ENCODE peak calls at places on chromosomes 12 and 14, in seven cellular contexts. T, B, O, Y, N, L and U are unnamed samples.

GRCh38 chr12:12741705-12742104 is 24.5 kb downstream of the CDKN1B start:
- DNase-seq in T (no peak), B (no peak), O (peak), Y (no peak), N (no peak), L (no peak), U (no peak)

GRCh38 chr14:100654025-100654813 is 67.0 kb upstream of the BEGAIN start:
- DNase-seq in T (no peak), B (no peak), O (no peak), Y (no peak), N (no peak), L (no peak), U (no peak)

GRCh38 chr14:23034498-23035302 is at the start of gene PSMB5:
- DNase-seq in T (no peak), B (peak), O (peak), Y (peak), N (peak), L (no peak), U (peak)

GRCh38 chr14:29545714-29546113 is 381.9 kb downstream of the PRKD1 start:
- DNase-seq in T (no peak), B (no peak), O (no peak), Y (no peak), N (no peak), L (no peak), U (no peak)

GRCh38 chr12:83823386-83824045 is 1089.1 kb downstream of the SLC6A15 start:
- DNase-seq in T (no peak), B (peak), O (no peak), Y (peak), N (peak), L (peak), U (no peak)

GRCh38 chr14:50783542-50783941 is 47.4 kb downstream of the NIN start:
- DNase-seq in T (no peak), B (no peak), O (no peak), Y (no peak), N (no peak), L (no peak), U (no peak)

GRCh38 chr14:104179126-104179525 is 40.7 kb downstream of the KIF26A start:
- DNase-seq in T (no peak), B (no peak), O (no peak), Y (no peak), N (no peak), L (no peak), U (no peak)

GRCh38 chr12:56723889-56724659 is 1.0 kb downstream of the NACA start:
- DNase-seq in T (peak), B (peak), O (peak), Y (no peak), N (no peak), L (no peak), U (peak)

GRCh38 chr14:64611358-64612020 is 61.7 kb downstream of the PPP1R36 start:
- DNase-seq in T (no peak), B (no peak), O (peak), Y (no peak), N (no peak), L (no peak), U (peak)

GRCh38 chr12:14896477-14897184 is 11.0 kb upstream of the MGP start:
- DNase-seq in T (no peak), B (no peak), O (peak), Y (no peak), N (no peak), L (no peak), U (peak)

GRCh38 chr14:56855891-56856461 is 45.7 kb upstream of the OTX2 start:
- DNase-seq in T (no peak), B (no peak), O (no peak), Y (peak), N (no peak), L (peak), U (no peak)